ENCODE peak calls at places on chromosomes 12 and 14, in eight cellular contexts. N is pancreas; T is PC-9; Y is left ventricle myocardium inferior; B is body of pancreas; H is heart right ventricle; F is CD8-positive, alpha-beta memory T cell; X is left lung. P is an unnamed sample.

GRCh38 chr12:110171636-110172035 is 47.5 kb downstream of the IFT81 start:
- DNase-seq in B (no peak), T (no peak), F (no peak), X (no peak), H (no peak), Y (no peak), N (no peak), P (no peak)

GRCh38 chr14:38873923-38874612 is 229.0 kb downstream of the SEC23A start:
- DNase-seq in Y (no peak), T (no peak), X (no peak), N (no peak), F (no peak), H (no peak), B (no peak), P (no peak)

GRCh38 chr14:21171128-21171527 is 15.3 kb upstream of the OR5AU1 start:
- DNase-seq in T (no peak), F (no peak), B (no peak), Y (no peak), X (no peak), H (no peak), N (no peak), P (no peak)

GRCh38 chr14:50853891-50854290 is 18.0 kb upstream of the ABHD12B start:
- DNase-seq in F (no peak), X (no peak), B (no peak), T (no peak), N (no peak), Y (no peak), H (no peak), P (no peak)

GRCh38 chr12:105273601-105274000 is 37.6 kb upstream of the APPL2 start:
- DNase-seq in N (no peak), T (no peak), B (no peak), Y (no peak), H (no peak), F (no peak), X (no peak), P (no peak)

GRCh38 chr14:68526420-68527105 is 266.3 kb downstream of the ZFP36L1 start:
- DNase-seq in F (no peak), H (peak; percentile 35), Y (no peak), T (peak; percentile 74), B (peak; percentile 89), N (no peak), X (peak; percentile 79), P (peak; percentile 90)

GRCh38 chr12:115752151-115752550 is 525.3 kb downstream of the MED13L start:
- DNase-seq in F (no peak), Y (no peak), X (no peak), N (no peak), T (no peak), B (no peak), H (no peak), P (no peak)

GRCh38 chr12:118371354-118372282 is 1.1 kb downstream of the TAOK3 start:
- DNase-seq in X (peak; percentile 87), T (peak; percentile 23), Y (peak; percentile 25), H (peak; percentile 39), N (peak; percentile 68), B (peak; percentile 26), F (no peak), P (peak; percentile 58)

GRCh38 chr12:108643941-108644742 is 10.4 kb upstream of the SELPLG start:
- DNase-seq in F (no peak), N (no peak), H (no peak), B (peak; percentile 43), Y (no peak), T (peak; percentile 61), X (no peak), P (peak; percentile 90)

GRCh38 chr12:119222222-119222951 is 43.7 kb downstream of the HSPB8 start:
- DNase-seq in F (no peak), T (no peak), B (no peak), H (no peak), X (no peak), Y (no peak), N (no peak), P (no peak)

GRCh38 chr14:105138021-105138541 is 30.5 kb downstream of the JAG2 start:
- DNase-seq in N (peak; percentile 53), Y (no peak), H (no peak), F (no peak), B (no peak), T (no peak), X (peak; percentile 60), P (peak; percentile 54)

GRCh38 chr12:109308534-109309440 is at the start of gene FOXN4:
- DNase-seq in B (no peak), H (no peak), F (no peak), T (no peak), X (peak; percentile 77), N (no peak), Y (no peak), P (no peak)

GRCh38 chr12:117836999-117837736 is 131.6 kb downstream of the KSR2 start:
- DNase-seq in B (peak; percentile 79), N (peak; percentile 95), F (peak; percentile 37), H (peak; percentile 75), Y (peak; percentile 72), X (peak; percentile 88), T (peak; percentile 69), P (peak; percentile 69)

GRCh38 chr14:93974833-93975232 is 1.5 kb downstream of the ASB2 start:
- DNase-seq in H (peak; percentile 50), X (peak; percentile 38), T (no peak), F (no peak), B (no peak), Y (peak; percentile 48), N (no peak), P (no peak)

GRCh38 chr14:75341639-75342038 is 63.0 kb downstream of the FOS start:
- DNase-seq in N (no peak), X (no peak), Y (no peak), B (no peak), F (no peak), H (no peak), T (no peak), P (no peak)

DNA sequence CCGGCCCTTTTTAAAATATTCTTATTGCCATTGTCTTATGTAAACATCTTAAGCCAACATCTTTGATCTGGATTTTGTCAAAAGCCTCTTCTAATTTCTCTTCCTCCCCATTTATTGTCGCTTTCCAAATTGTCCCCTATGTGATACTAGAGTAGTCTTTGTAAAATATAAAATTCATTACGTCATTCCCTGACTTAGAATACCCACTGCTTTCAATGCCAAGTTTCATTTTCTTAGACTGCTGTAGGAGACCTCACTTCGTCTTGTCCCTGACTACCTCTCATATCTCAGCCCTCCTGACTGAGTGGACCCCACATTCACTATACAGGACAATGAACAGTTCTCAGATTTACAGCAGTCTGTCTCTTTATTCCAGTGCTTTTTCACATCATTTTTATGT is 633.9 kb upstream of the LMO3 start:
- DNase-seq in T (no peak), F (no peak), N (no peak), Y (no peak), H (no peak), X (no peak), B (no peak), P (no peak)
- H3K27ac ChIP-seq in T (no peak overlapping the region), F (no peak overlapping the region), N (no peak overlapping the region), Y (no peak overlapping the region), H (no peak overlapping the region), X (no peak overlapping the region), B (no peak overlapping the region), P (no peak overlapping the region)

DNA sequence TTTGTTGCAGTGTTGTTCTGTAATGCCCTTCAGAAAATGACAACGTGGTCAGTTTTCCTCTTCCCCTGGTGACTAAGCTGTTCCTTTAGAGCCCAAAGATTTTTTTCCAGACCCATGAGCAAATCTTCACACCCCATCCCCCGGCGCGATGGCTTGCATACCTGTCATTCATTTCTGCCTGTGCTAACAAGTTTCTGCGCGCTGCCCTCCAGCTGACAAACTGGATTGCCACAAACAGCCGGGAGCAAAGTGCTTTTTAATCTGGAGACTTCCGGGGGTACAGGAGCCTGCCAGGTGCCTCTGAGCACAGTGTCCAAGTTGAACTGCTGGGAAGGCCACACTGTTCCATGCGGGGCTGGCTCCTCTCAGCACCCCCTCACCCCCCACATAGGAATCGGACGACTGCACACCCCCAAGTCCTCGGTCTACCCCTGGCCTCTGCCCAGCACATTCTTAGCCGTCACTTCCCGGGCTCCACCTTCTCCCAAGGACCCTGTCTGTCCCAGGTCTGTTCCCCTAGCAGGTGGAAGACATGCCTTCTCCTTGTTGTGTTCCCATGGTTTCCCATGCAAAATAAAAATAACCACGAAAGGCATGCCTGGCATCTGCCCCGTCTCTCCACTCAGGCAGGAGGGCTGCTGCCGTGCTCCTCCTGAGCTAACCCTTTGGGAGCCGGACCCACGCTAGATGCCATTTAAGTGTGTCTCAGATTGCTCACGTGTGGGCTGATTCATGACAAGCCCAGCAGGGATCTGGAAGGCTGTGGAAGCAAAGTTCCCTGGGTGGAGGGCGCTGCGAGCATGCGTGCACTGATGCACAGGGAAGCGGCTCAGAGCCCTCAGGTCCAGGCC is 14.1 kb downstream of the RILPL1 start:
- DNase-seq in N (peak; percentile 61), H (peak; percentile 60), B (peak; percentile 68), F (no peak), X (peak; percentile 83), T (peak; percentile 92), Y (peak; percentile 75), P (peak; percentile 82)
- H3K4me1 ChIP-seq in N (no peaks in the 10 kb centered on the region), H (peaks cover 16% of the 10 kb centered on the region), B (peaks cover 6% of the 10 kb centered on the region), F (no peaks in the 10 kb centered on the region), X (no peaks in the 10 kb centered on the region), T (peaks cover 20% of the 10 kb centered on the region), Y (peaks cover 64% of the 10 kb centered on the region), P (no peaks in the 10 kb centered on the region)

GRCh38 chr12:122124370-122124769 is 45.8 kb downstream of the MLXIP start:
- DNase-seq in B (no peak), H (no peak), T (no peak), N (peak; percentile 57), Y (no peak), X (peak; percentile 39), F (no peak), P (peak; percentile 32)

GRCh38 chr12:122125452-122126341 is 47.1 kb downstream of the MLXIP start:
- DNase-seq in Y (no peak), B (no peak), H (no peak), F (no peak), X (peak; percentile 58), N (peak; percentile 48), T (no peak), P (no peak)

GRCh38 chr12:122127839-122128238 is 46.2 kb downstream of the IL31 start:
- DNase-seq in N (no peak), B (no peak), Y (no peak), F (no peak), X (peak; percentile 72), H (no peak), T (no peak), P (no peak)

GRCh38 chr12:122126713-122127597 is 47.1 kb downstream of the IL31 start:
- DNase-seq in H (no peak), T (no peak), Y (no peak), X (no peak), F (no peak), B (no peak), N (no peak), P (peak; percentile 22)

GRCh38 chr12:122126342-122126635 is 47.7 kb downstream of the IL31 start:
- DNase-seq in H (no peak), Y (no peak), B (no peak), X (peak; percentile 31), F (no peak), T (no peak), N (no peak), P (no peak)
- H3K27ac ChIP-seq in H (no peak overlapping the region), Y (no peak overlapping the region), B (no peak overlapping the region), X (no peak overlapping the region), F (no peak overlapping the region), T (no peak overlapping the region), N (no peak overlapping the region), P (no peak overlapping the region)

DNA sequence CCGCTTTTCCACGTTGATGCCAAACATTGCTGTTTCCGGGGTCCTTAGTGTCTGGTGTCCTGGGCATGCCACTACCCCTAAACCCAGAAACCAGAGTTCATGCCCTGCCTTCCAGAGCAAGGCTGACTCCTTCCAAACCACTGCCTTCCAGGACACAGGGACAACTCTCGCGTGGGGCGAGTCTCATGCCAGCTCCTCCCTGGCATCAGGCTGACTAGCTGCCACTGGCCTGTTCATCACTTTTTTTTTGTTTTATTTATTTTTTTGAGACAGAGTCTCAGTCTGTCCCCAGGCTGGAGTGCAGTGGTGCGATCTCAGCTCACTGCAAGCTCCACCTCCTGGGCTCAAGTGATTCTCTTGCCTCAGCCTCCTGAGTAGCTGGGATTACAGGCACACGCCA is 4.8 kb downstream of the SETD1B start:
- DNase-seq in Y (no peak), F (no peak), H (no peak), N (no peak), B (no peak), T (no peak), X (no peak), P (no peak)
- H3K4me1 ChIP-seq in Y (peaks cover 70% of the 10 kb centered on the region), F (peaks cover 48% of the 10 kb centered on the region), H (peaks cover 64% of the 10 kb centered on the region), N (peaks cover 10% of the 10 kb centered on the region), B (peaks cover 64% of the 10 kb centered on the region), T (peaks cover 27% of the 10 kb centered on the region), X (peaks cover 74% of the 10 kb centered on the region), P (no peaks in the 10 kb centered on the region)

P was measured in aorta.